ENCODE peak calls at places on chromosomes 1 and 21, in five cellular contexts. O is HTR-8/SVneo, D is K562, L is brain microvascular endothelial cell, U is NCI-H1105. H is an unnamed sample.

GRCh38 chr1:24555591-24556413 is at the start of gene NCMAP:
- DNase-seq in O (no peak), D (peak; percentile 75), L (no peak), U (peak; percentile 28), H (no peak)

GRCh38 chr1:84603941-84604830 is 29.9 kb upstream of the CTBS start:
- DNase-seq in O (peak; percentile 18), D (peak; percentile 40), L (peak; percentile 84), U (no peak), H (peak; percentile 91)

GRCh38 chr1:70038025-70038424 is 167.4 kb downstream of the LRRC40 start:
- DNase-seq in O (peak; percentile 33), D (no peak), L (peak; percentile 60), U (no peak), H (no peak)

GRCh38 chr1:199612976-199613774 is 414.3 kb upstream of the NR5A2 start:
- DNase-seq in O (peak; percentile 1), D (no peak), L (peak; percentile 41), U (no peak), H (no peak)

GRCh38 chr1:30778156-30778978 is 20.8 kb upstream of the LAPTM5 start:
- DNase-seq in O (no peak), D (peak; percentile 99), L (peak; percentile 98), U (peak; percentile 30), H (peak; percentile 72)

GRCh38 chr1:27571439-27572018 is 32.4 kb downstream of the AHDC1 start:
- DNase-seq in O (no peak), D (peak; percentile 59), L (no peak), U (peak; percentile 10), H (no peak)

GRCh38 chr21:43467785-43468184 is 40.9 kb upstream of the SIK1 start:
- DNase-seq in O (no peak), D (no peak), L (peak; percentile 0), U (no peak), H (no peak)

GRCh38 chr1:28915036-28915895 is 897 bp downstream of the EPB41 start:
- DNase-seq in O (peak; percentile 35), D (no peak), L (no peak), U (peak; percentile 58), H (peak; percentile 59)

GRCh38 chr1:84749427-84749826 is 59.2 kb upstream of the SSX2IP start:
- DNase-seq in O (no peak), D (no peak), L (no peak), U (no peak), H (no peak)

GRCh38 chr1:181726608-181727007 is 243.3 kb downstream of the CACNA1E start:
- DNase-seq in O (no peak), D (no peak), L (no peak), U (no peak), H (no peak)

H was measured in endothelial cell of umbilical vein.